ENCODE peak calls at places on chromosomes 3 and 15, in five cellular contexts. R, L, M, N and O are unnamed samples.

GRCh38 chr3:179375091-179375999 is 27.8 kb downstream of the MFN1 start:
- DNase-seq in L (no peak), M (no peak), N (no peak), R (no peak), O (no peak)

GRCh38 chr3:112097378-112097777 is 11.2 kb downstream of the C3orf52 start:
- DNase-seq in M (no peak), N (peak), R (peak), L (no peak), O (no peak)

GRCh38 chr3:102069211-102069662 is 219.9 kb downstream of the NFKBIZ start:
- DNase-seq in N (peak), R (peak), L (no peak), M (no peak), O (no peak)

GRCh38 chr3:99869621-99870020 is 52.0 kb downstream of the CMSS1 start:
- DNase-seq in N (no peak), L (no peak), M (no peak), R (no peak), O (no peak)

GRCh38 chr3:174089592-174089991 is 692.0 kb downstream of the NLGN1 start:
- DNase-seq in R (no peak), L (no peak), N (no peak), M (no peak), O (no peak)

GRCh38 chr3:150106752-150107428 is 136.2 kb upstream of the PFN2 start:
- DNase-seq in N (peak), L (no peak), R (peak), M (no peak), O (no peak)

GRCh38 chr15:66789029-66790025 is 87.3 kb downstream of the SMAD6 start:
- DNase-seq in L (no peak), R (peak), M (no peak), N (no peak), O (no peak)

GRCh38 chr3:38583688-38584087 is 65.8 kb downstream of the SCN5A start:
- DNase-seq in L (peak), M (no peak), N (no peak), R (no peak), O (peak)

GRCh38 chr3:117011687-117012250 is 302.2 kb downstream of the TUSC7 start:
- DNase-seq in N (no peak), L (no peak), R (peak), M (no peak), O (no peak)

GRCh38 chr15:63372753-63373152 is 8.9 kb downstream of the CA12 start:
- DNase-seq in L (no peak), M (no peak), R (no peak), N (no peak), O (peak)